ENCODE peak calls at places on chromosomes 12 and 14, in seven cellular contexts. One of them, this sample, is unnamed.
A peak's percentile ranks its signal among the peaks of the same experiment; 100 is the strongest.

GRCh38 chr14:69547701-69548348 is 26.8 kb downstream of the CCDC177 start:
- DNase-seq in GM20000: peak; percentile 58
- DNase-seq in AG10803: no peak
- DNase-seq in suprapubic skin: no peak
- DNase-seq in vagina: no peak
- DNase-seq in IMR-90: no peak
- DNase-seq in A549: no peak
- DNase-seq in this sample: peak; percentile 77

GRCh38 chr12:122845865-122846621 is 10.8 kb downstream of the HIP1R start:
- DNase-seq in GM20000: no peak
- DNase-seq in AG10803: no peak
- DNase-seq in suprapubic skin: no peak
- DNase-seq in vagina: no peak
- DNase-seq in IMR-90: no peak
- DNase-seq in A549: no peak
- DNase-seq in this sample: no peak

GRCh38 chr14:54683882-54684794 is 117.2 kb downstream of the SAMD4A start:
- DNase-seq in GM20000: no peak
- DNase-seq in AG10803: peak; percentile 95
- DNase-seq in suprapubic skin: peak; percentile 85
- DNase-seq in vagina: no peak
- DNase-seq in IMR-90: peak; percentile 80
- DNase-seq in A549: no peak
- DNase-seq in this sample: no peak

GRCh38 chr12:93785262-93786010 is 108.3 kb downstream of the CRADD start:
- DNase-seq in GM20000: no peak
- DNase-seq in AG10803: peak; percentile 96
- DNase-seq in suprapubic skin: no peak
- DNase-seq in vagina: no peak
- DNase-seq in IMR-90: peak; percentile 97
- DNase-seq in A549: peak; percentile 96
- DNase-seq in this sample: no peak

GRCh38 chr14:75303415-75303814 is 24.8 kb downstream of the FOS start:
- DNase-seq in GM20000: peak; percentile 62
- DNase-seq in AG10803: peak; percentile 67
- DNase-seq in suprapubic skin: peak; percentile 85
- DNase-seq in vagina: no peak
- DNase-seq in IMR-90: peak; percentile 72
- DNase-seq in A549: peak; percentile 82
- DNase-seq in this sample: no peak

GRCh38 chr14:66624319-66624937 is 116.5 kb downstream of the GPHN start:
- DNase-seq in GM20000: peak; percentile 37
- DNase-seq in AG10803: peak; percentile 60
- DNase-seq in suprapubic skin: no peak
- DNase-seq in vagina: no peak
- DNase-seq in IMR-90: peak; percentile 69
- DNase-seq in A549: peak; percentile 72
- DNase-seq in this sample: no peak

GRCh38 chr12:29519585-29520182 is 22.2 kb upstream of the OVCH1 start:
- DNase-seq in GM20000: peak; percentile 19
- DNase-seq in AG10803: peak; percentile 49
- DNase-seq in suprapubic skin: no peak
- DNase-seq in vagina: no peak
- DNase-seq in IMR-90: peak; percentile 68
- DNase-seq in A549: peak; percentile 60
- DNase-seq in this sample: no peak

GRCh38 chr12:116346751-116347150 is 69.3 kb upstream of the MED13L start:
- DNase-seq in GM20000: no peak
- DNase-seq in AG10803: peak; percentile 91
- DNase-seq in suprapubic skin: peak; percentile 32
- DNase-seq in vagina: no peak
- DNase-seq in IMR-90: peak; percentile 94
- DNase-seq in A549: peak; percentile 58
- DNase-seq in this sample: no peak

GRCh38 chr12:78293039-78293686 is 462.5 kb downstream of the NAV3 start:
- DNase-seq in GM20000: no peak
- DNase-seq in AG10803: peak; percentile 41
- DNase-seq in suprapubic skin: no peak
- DNase-seq in vagina: no peak
- DNase-seq in IMR-90: peak; percentile 28
- DNase-seq in A549: peak; percentile 87
- DNase-seq in this sample: no peak

GRCh38 chr12:108104657-108105056 is 24.4 kb upstream of the WSCD2 start:
- DNase-seq in GM20000: no peak
- DNase-seq in AG10803: no peak
- DNase-seq in suprapubic skin: no peak
- DNase-seq in vagina: no peak
- DNase-seq in IMR-90: no peak
- DNase-seq in A549: no peak
- DNase-seq in this sample: no peak

GRCh38 chr14:26401170-26401968 is 196.5 kb downstream of the NOVA1 start:
- DNase-seq in GM20000: no peak
- DNase-seq in AG10803: no peak
- DNase-seq in suprapubic skin: no peak
- DNase-seq in vagina: no peak
- DNase-seq in IMR-90: no peak
- DNase-seq in A549: no peak
- DNase-seq in this sample: no peak

GRCh38 chr12:126617312-126617711 is 1552.1 kb downstream of the AACS start:
- DNase-seq in GM20000: no peak
- DNase-seq in AG10803: no peak
- DNase-seq in suprapubic skin: no peak
- DNase-seq in vagina: no peak
- DNase-seq in IMR-90: no peak
- DNase-seq in A549: peak; percentile 11
- DNase-seq in this sample: no peak

GRCh38 chr12:119528241-119528640 is 65.3 kb upstream of the TMEM233 start:
- DNase-seq in GM20000: no peak
- DNase-seq in AG10803: no peak
- DNase-seq in suprapubic skin: no peak
- DNase-seq in vagina: no peak
- DNase-seq in IMR-90: no peak
- DNase-seq in A549: peak; percentile 11
- DNase-seq in this sample: no peak

GRCh38 chr14:71532349-71532748 is 399.9 kb upstream of the RGS6 start:
- DNase-seq in GM20000: no peak
- DNase-seq in AG10803: peak; percentile 65
- DNase-seq in suprapubic skin: no peak
- DNase-seq in vagina: no peak
- DNase-seq in IMR-90: peak; percentile 36
- DNase-seq in A549: no peak
- DNase-seq in this sample: no peak

GRCh38 chr12:110224379-110225304 is 56.4 kb upstream of the ATP2A2 start:
- DNase-seq in GM20000: no peak
- DNase-seq in AG10803: peak; percentile 91
- DNase-seq in suprapubic skin: no peak
- DNase-seq in vagina: no peak
- DNase-seq in IMR-90: peak; percentile 89
- DNase-seq in A549: peak; percentile 88
- DNase-seq in this sample: no peak

GRCh38 chr14:105197274-105197673 is 16.2 kb upstream of the NUDT14 start:
- DNase-seq in GM20000: no peak
- DNase-seq in AG10803: peak; percentile 65
- DNase-seq in suprapubic skin: no peak
- DNase-seq in vagina: no peak
- DNase-seq in IMR-90: peak; percentile 35
- DNase-seq in A549: peak; percentile 47
- DNase-seq in this sample: no peak

DNA sequence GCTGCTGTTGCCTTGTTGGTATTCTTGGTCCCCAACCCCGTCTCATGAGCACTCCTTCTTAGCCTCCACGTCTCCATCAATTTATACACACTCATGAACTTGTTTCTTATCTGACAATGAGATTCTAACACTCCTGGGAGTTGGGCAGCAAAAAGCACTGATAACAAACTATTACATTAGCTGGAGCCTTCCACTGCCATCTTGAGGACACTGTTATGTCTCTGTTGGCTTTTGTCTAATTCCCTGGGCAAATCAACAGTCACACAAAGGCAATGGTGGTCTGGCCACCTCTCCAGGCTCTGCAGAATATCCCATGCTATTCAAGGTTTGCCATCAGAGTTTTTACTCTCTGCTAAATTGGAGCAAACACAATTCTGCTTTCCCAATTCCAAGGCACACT is 117.8 kb upstream of the COCH start:
- DNase-seq in GM20000: no peak
- DNase-seq in AG10803: no peak
- DNase-seq in suprapubic skin: no peak
- DNase-seq in vagina: no peak
- DNase-seq in IMR-90: no peak
- DNase-seq in A549: no peak
- DNase-seq in this sample: no peak
- TF ChIP-seq CTCF in GM20000: no peak
- TF ChIP-seq CTCF in AG10803: no peak
- TF ChIP-seq CTCF in suprapubic skin: no peak
- TF ChIP-seq CTCF in vagina: no peak
- TF ChIP-seq CTCF in IMR-90: no peak
- TF ChIP-seq CTCF in A549: no peak
- TF ChIP-seq CTCF in this sample: no peak

GRCh38 chr14:43539210-43539609 is 967.9 kb downstream of the FSCB start:
- DNase-seq in GM20000: no peak
- DNase-seq in AG10803: no peak
- DNase-seq in suprapubic skin: no peak
- DNase-seq in vagina: no peak
- DNase-seq in IMR-90: peak; percentile 0
- DNase-seq in A549: peak; percentile 33
- DNase-seq in this sample: no peak
- TF ChIP-seq CTCF in GM20000: no peak
- TF ChIP-seq CTCF in AG10803: no peak
- TF ChIP-seq CTCF in suprapubic skin: no peak
- TF ChIP-seq CTCF in vagina: peak; percentile 34
- TF ChIP-seq CTCF in IMR-90: peak; percentile 21
- TF ChIP-seq CTCF in A549: peak; percentile 27
- TF ChIP-seq CTCF in this sample: peak; percentile 68

GRCh38 chr12:120689397-120690082 is 2.6 kb downstream of the MLEC start:
- DNase-seq in GM20000: no peak
- DNase-seq in AG10803: no peak
- DNase-seq in suprapubic skin: no peak
- DNase-seq in vagina: no peak
- DNase-seq in IMR-90: no peak
- DNase-seq in A549: no peak
- DNase-seq in this sample: no peak
- TF ChIP-seq CTCF in GM20000: no peak
- TF ChIP-seq CTCF in AG10803: no peak
- TF ChIP-seq CTCF in suprapubic skin: no peak
- TF ChIP-seq CTCF in vagina: no peak
- TF ChIP-seq CTCF in IMR-90: no peak
- TF ChIP-seq CTCF in A549: no peak
- TF ChIP-seq CTCF in this sample: peak; percentile 15

DNA sequence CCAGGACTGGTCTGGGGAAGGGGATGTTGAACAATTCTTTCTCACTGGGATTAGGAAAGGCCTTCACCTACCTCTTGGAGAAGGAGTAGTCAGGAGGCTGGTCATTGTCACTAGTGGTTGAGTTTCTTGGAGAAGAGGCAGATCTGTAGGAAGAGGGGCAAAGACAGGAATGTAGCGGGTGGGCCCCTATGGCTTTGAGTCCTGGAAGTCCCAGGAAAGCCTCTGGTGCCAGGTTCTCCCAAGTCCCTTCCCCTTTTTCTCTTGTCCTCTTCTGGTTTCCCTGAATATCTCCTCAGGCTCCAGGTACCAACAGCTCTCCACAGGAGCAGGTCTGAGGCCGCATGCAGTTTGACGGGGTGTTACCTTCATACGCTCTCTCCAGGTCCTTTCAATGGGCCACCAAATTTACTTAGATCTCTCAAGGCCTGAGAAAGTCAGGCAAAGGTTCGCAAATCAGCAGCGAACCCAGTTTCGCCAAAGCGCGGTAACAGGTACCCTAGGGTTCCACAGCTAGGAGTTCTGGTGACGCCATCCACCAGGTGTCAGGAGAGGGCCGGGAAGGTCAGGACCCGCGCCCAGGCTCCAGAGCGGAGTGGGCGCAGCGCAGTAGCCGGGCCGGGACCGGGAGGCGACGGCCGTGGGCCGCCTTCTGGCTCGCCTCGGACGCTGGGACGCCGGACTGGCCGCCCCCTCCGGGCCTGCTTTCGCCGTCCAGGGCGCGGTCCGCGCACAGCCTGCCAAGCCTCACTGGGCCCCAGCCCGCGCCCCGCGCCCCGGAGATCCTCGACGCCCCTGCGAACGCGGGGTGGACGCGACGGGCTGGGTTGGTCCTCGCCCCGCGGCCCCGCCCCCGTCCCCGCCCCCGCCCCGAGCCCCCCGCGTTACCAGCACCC is 795 bp downstream of the SMAGP start:
- DNase-seq in GM20000: peak; percentile 77
- DNase-seq in AG10803: peak; percentile 29
- DNase-seq in suprapubic skin: peak; percentile 82
- DNase-seq in vagina: no peak
- DNase-seq in IMR-90: no peak
- DNase-seq in A549: peak; percentile 77
- DNase-seq in this sample: peak; percentile 71
- TF ChIP-seq CTCF in GM20000: peak; percentile 13
- TF ChIP-seq CTCF in AG10803: peak; percentile 44
- TF ChIP-seq CTCF in suprapubic skin: peak; percentile 21
- TF ChIP-seq CTCF in vagina: peak; percentile 19
- TF ChIP-seq CTCF in IMR-90: peak; percentile 28
- TF ChIP-seq CTCF in A549: peak; percentile 77
- TF ChIP-seq CTCF in this sample: peak; percentile 44

GRCh38 chr12:53048033-53048779 is 1.7 kb upstream of the TNS2 start:
- DNase-seq in GM20000: no peak
- DNase-seq in AG10803: peak; percentile 44
- DNase-seq in suprapubic skin: no peak
- DNase-seq in vagina: peak; percentile 94
- DNase-seq in IMR-90: no peak
- DNase-seq in A549: peak; percentile 84
- DNase-seq in this sample: peak; percentile 70

GRCh38 chr12:53046655-53047220 is 3.1 kb upstream of the TNS2 start:
- DNase-seq in GM20000: no peak
- DNase-seq in AG10803: peak; percentile 96
- DNase-seq in suprapubic skin: peak; percentile 94
- DNase-seq in vagina: peak; percentile 94
- DNase-seq in IMR-90: peak; percentile 86
- DNase-seq in A549: peak; percentile 86
- DNase-seq in this sample: no peak

GRCh38 chr12:53048780-53049401 is 974 bp upstream of the TNS2 start:
- DNase-seq in GM20000: no peak
- DNase-seq in AG10803: peak; percentile 53
- DNase-seq in suprapubic skin: peak; percentile 81
- DNase-seq in vagina: peak; percentile 92
- DNase-seq in IMR-90: peak; percentile 62
- DNase-seq in A549: peak; percentile 49
- DNase-seq in this sample: no peak

GRCh38 chr12:53045646-53046045 is 4.2 kb upstream of the TNS2 start:
- DNase-seq in GM20000: peak; percentile 11
- DNase-seq in AG10803: no peak
- DNase-seq in suprapubic skin: no peak
- DNase-seq in vagina: no peak
- DNase-seq in IMR-90: no peak
- DNase-seq in A549: no peak
- DNase-seq in this sample: no peak

GRCh38 chr12:53047221-53048032 is 2.4 kb upstream of the TNS2 start:
- DNase-seq in GM20000: peak; percentile 95
- DNase-seq in AG10803: peak; percentile 90
- DNase-seq in suprapubic skin: peak; percentile 92
- DNase-seq in vagina: peak; percentile 93
- DNase-seq in IMR-90: peak; percentile 69
- DNase-seq in A549: peak; percentile 83
- DNase-seq in this sample: peak; percentile 80
- TF ChIP-seq CTCF in GM20000: peak; percentile 81
- TF ChIP-seq CTCF in AG10803: no peak
- TF ChIP-seq CTCF in suprapubic skin: peak; percentile 7
- TF ChIP-seq CTCF in vagina: no peak
- TF ChIP-seq CTCF in IMR-90: peak; percentile 41
- TF ChIP-seq CTCF in A549: peak; percentile 71
- TF ChIP-seq CTCF in this sample: peak; percentile 59

GRCh38 chr12:53499261-53500118 is at the start of gene MAP3K12:
- DNase-seq in GM20000: peak; percentile 65
- DNase-seq in AG10803: peak; percentile 57
- DNase-seq in suprapubic skin: peak; percentile 88
- DNase-seq in vagina: no peak
- DNase-seq in IMR-90: peak; percentile 47
- DNase-seq in A549: peak; percentile 72
- DNase-seq in this sample: no peak
- TF ChIP-seq CTCF in GM20000: peak; percentile 24
- TF ChIP-seq CTCF in AG10803: peak; percentile 12
- TF ChIP-seq CTCF in suprapubic skin: no peak
- TF ChIP-seq CTCF in vagina: no peak
- TF ChIP-seq CTCF in IMR-90: no peak
- TF ChIP-seq CTCF in A549: peak; percentile 9
- TF ChIP-seq CTCF in this sample: no peak

This sample was measured in type B pancreatic cell.